ENCODE peak calls at places on chromosomes 3 and 15, in four cellular contexts. G is GM12865; R is IMR-90; L is naive thymus-derived CD4-positive, alpha-beta T cell. C is an unnamed sample.

GRCh38 chr3:37262816-37263393 is 88.5 kb upstream of the LRRFIP2 start:
- DNase-seq in G (no peak), L (no peak), R (peak; percentile 45), C (no peak)

GRCh38 chr3:49673715-49674490 is at the start of gene APEH:
- DNase-seq in R (peak; percentile 96), G (peak; percentile 99), L (peak; percentile 98), C (peak; percentile 98)

GRCh38 chr3:107752202-107752990 is 229.6 kb downstream of the BBX start:
- DNase-seq in G (peak; percentile 33), R (peak; percentile 41), L (peak; percentile 14), C (peak; percentile 21)

GRCh38 chr15:66109826-66110225 is 143.7 kb downstream of the MEGF11 start:
- DNase-seq in R (no peak), G (no peak), L (no peak), C (no peak)

GRCh38 chr3:15107075-15107947 is 8.4 kb upstream of the RBSN start:
- DNase-seq in G (no peak), R (no peak), L (no peak), C (no peak)

GRCh38 chr3:134059680-134060560 is 30.2 kb upstream of the SLCO2A1 start:
- DNase-seq in L (no peak), G (no peak), R (peak; percentile 19), C (no peak)

GRCh38 chr15:85443593-85444328 is 63.4 kb downstream of the AKAP13 start:
- DNase-seq in R (peak; percentile 33), G (peak; percentile 87), L (peak; percentile 42), C (peak; percentile 60)

GRCh38 chr15:77023576-77024272 is 28.8 kb downstream of the PSTPIP1 start:
- DNase-seq in G (no peak), R (no peak), L (no peak), C (no peak)

GRCh38 chr3:27486328-27486727 is 2.1 kb upstream of the SLC4A7 start:
- DNase-seq in R (no peak), L (no peak), G (no peak), C (no peak)

GRCh38 chr15:99057020-99057419 is 47.9 kb upstream of the SYNM start:
- DNase-seq in G (peak; percentile 47), R (no peak), L (no peak), C (no peak)

GRCh38 chr3:125337506-125337905 is 37.6 kb downstream of the ZNF148 start:
- DNase-seq in R (no peak), L (no peak), G (no peak), C (no peak)

GRCh38 chr15:68313501-68314390 is 36.2 kb downstream of the FEM1B start:
- DNase-seq in L (no peak), R (no peak), G (no peak), C (no peak)

GRCh38 chr3:178060406-178060805 is 475.8 kb upstream of the KCNMB2 start:
- DNase-seq in L (no peak), G (no peak), R (peak; percentile 71), C (no peak)

GRCh38 chr15:61828008-61828407 is 232.2 kb downstream of the VPS13C start:
- DNase-seq in L (no peak), R (no peak), G (no peak), C (no peak)

GRCh38 chr3:186109897-186110803 is 1.3 kb upstream of the ETV5 start:
- DNase-seq in G (no peak), R (peak; percentile 21), L (peak; percentile 11), C (no peak)

GRCh38 chr3:186514296-186515002 is 29.7 kb downstream of the CRYGS start:
- DNase-seq in G (peak; percentile 41), R (no peak), L (no peak), C (peak; percentile 58)

GRCh38 chr15:63603516-63603915 is 6.3 kb downstream of the FBXL22 start:
- DNase-seq in G (no peak), L (no peak), R (no peak), C (no peak)

GRCh38 chr3:12948891-12949711 is 107.7 kb upstream of the RPL32 start:
- DNase-seq in G (peak; percentile 60), L (no peak), R (peak; percentile 48), C (no peak)

GRCh38 chr3:149547954-149548728 is 73.6 kb downstream of the TM4SF4 start:
- DNase-seq in R (peak; percentile 90), L (no peak), G (no peak), C (no peak)

GRCh38 chr15:96335429-96335807 is 4.9 kb downstream of the NR2F2 start:
- DNase-seq in G (no peak), R (no peak), L (no peak), C (no peak)

GRCh38 chr3:16432714-16433113 is 80.8 kb downstream of the RFTN1 start:
- DNase-seq in L (no peak), G (peak; percentile 30), R (no peak), C (no peak)

GRCh38 chr15:76312540-76313174 is 1.4 kb upstream of the ETFA start:
- DNase-seq in G (no peak), R (peak; percentile 33), L (no peak), C (no peak)

GRCh38 chr15:85100186-85100937 is 118.7 kb downstream of the PDE8A start:
- DNase-seq in R (peak; percentile 8), L (no peak), G (no peak), C (peak; percentile 85)

GRCh38 chr3:153164009-153164550 is 2.1 kb downstream of the RAP2B start:
- DNase-seq in G (no peak), L (no peak), R (no peak), C (no peak)
- H3K4me3 ChIP-seq in G (peak overlapping the region; percentile 97), L (peak overlapping the region; percentile 97), R (peak overlapping the region; percentile 97), C (no peak overlapping the region)

GRCh38 chr3:19420159-19420558 is 271.8 kb downstream of the KCNH8 start:
- DNase-seq in R (no peak), L (no peak), G (no peak), C (no peak)
- H3K4me3 ChIP-seq in R (no peak overlapping the region), L (no peak overlapping the region), G (no peak overlapping the region), C (no peak overlapping the region)

GRCh38 chr3:174540081-174540480 is 319.1 kb upstream of the NAALADL2 start:
- DNase-seq in R (no peak), G (no peak), L (no peak), C (peak; percentile 2)
- H3K4me3 ChIP-seq in R (no peak overlapping the region), G (no peak overlapping the region), L (no peak overlapping the region), C (no peak overlapping the region)

DNA sequence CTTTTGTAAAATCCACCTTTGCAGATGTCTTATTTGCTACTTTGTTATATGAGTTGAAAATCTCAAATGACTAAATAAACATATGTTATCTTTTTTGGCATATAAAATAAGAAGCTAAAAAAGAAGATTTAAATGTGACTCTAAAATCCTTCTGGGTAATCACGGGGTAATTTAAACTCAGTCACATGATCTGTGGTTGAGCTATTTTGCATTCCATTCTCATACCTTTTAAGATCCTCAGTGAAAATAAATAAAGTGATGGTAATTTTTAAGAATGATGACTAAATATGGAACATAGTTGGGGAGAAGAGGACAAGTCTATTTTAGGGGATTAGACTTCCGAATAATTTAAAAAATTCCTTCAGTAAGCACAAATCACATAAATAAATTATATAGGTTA is 1076.8 kb downstream of the TUSC7 start:
- DNase-seq in R (peak; percentile 47), L (no peak), G (no peak), C (no peak)
- H3K4me3 ChIP-seq in R (no peak overlapping the region), L (no peak overlapping the region), G (no peak overlapping the region), C (no peak overlapping the region)